ENCODE peak calls at places on chromosomes 2 and 18, in eight cellular contexts. K is sigmoid colon, F is kidney, O is MM.1S, R is cardiac muscle cell, C is stomach, A is Caco-2, Q is endodermal cell. Z is an unnamed sample.

GRCh38 chr2:159290289-159290907 is 3.9 kb upstream of the WDSUB1 start:
- DNase-seq in A (no peak), O (peak; percentile 53), K (no peak), Q (no peak), F (no peak), R (peak; percentile 18), C (no peak), Z (no peak)

GRCh38 chr2:18546586-18546985 is 13.9 kb downstream of the RDH14 start:
- DNase-seq in C (no peak), R (no peak), Q (no peak), F (no peak), A (no peak), K (no peak), O (peak; percentile 62), Z (no peak)

GRCh38 chr2:170856066-170856465 is 39.4 kb downstream of the GAD1 start:
- DNase-seq in O (no peak), C (no peak), R (no peak), A (no peak), F (no peak), K (no peak), Q (no peak), Z (no peak)

GRCh38 chr2:241859436-241860183 is 916 bp upstream of the PDCD1 start:
- DNase-seq in R (peak; percentile 57), F (peak; percentile 81), O (peak; percentile 80), K (peak; percentile 81), A (peak; percentile 25), C (no peak), Q (peak; percentile 37), Z (peak; percentile 58)

GRCh38 chr18:58803978-58804377 is 60.7 kb upstream of the ZNF532 start:
- DNase-seq in O (no peak), F (no peak), K (no peak), Q (no peak), R (no peak), A (no peak), C (no peak), Z (no peak)

GRCh38 chr2:150303281-150303680 is 184.2 kb downstream of the RND3 start:
- DNase-seq in Q (no peak), A (no peak), K (no peak), R (peak; percentile 15), O (peak; percentile 12), F (no peak), C (no peak), Z (no peak)

GRCh38 chr18:12597775-12598174 is 60.1 kb downstream of the SPIRE1 start:
- DNase-seq in Q (no peak), R (peak; percentile 89), F (peak; percentile 75), O (no peak), A (peak; percentile 34), K (no peak), C (no peak), Z (peak; percentile 14)

GRCh38 chr18:63322246-63322645 is 2.7 kb upstream of the BCL2 start:
- DNase-seq in Q (no peak), O (no peak), R (no peak), K (no peak), F (no peak), A (no peak), C (no peak), Z (no peak)

GRCh38 chr2:156456616-156457015 is 20.4 kb downstream of the GPD2 start:
- DNase-seq in A (no peak), O (no peak), C (no peak), K (no peak), F (no peak), R (no peak), Q (no peak), Z (no peak)

GRCh38 chr2:156457523-156458228 is 21.5 kb downstream of the GPD2 start:
- DNase-seq in F (no peak), Q (peak; percentile 51), K (no peak), A (no peak), O (no peak), R (no peak), C (no peak), Z (no peak)

GRCh38 chr2:156452971-156453370 is 16.8 kb downstream of the GPD2 start:
- DNase-seq in O (no peak), R (peak; percentile 31), K (no peak), A (no peak), Q (no peak), F (no peak), C (no peak), Z (no peak)

GRCh38 chr2:156458229-156458584 is 22.0 kb downstream of the GPD2 start:
- DNase-seq in Q (no peak), A (no peak), O (no peak), K (no peak), F (no peak), R (no peak), C (no peak), Z (no peak)

DNA sequence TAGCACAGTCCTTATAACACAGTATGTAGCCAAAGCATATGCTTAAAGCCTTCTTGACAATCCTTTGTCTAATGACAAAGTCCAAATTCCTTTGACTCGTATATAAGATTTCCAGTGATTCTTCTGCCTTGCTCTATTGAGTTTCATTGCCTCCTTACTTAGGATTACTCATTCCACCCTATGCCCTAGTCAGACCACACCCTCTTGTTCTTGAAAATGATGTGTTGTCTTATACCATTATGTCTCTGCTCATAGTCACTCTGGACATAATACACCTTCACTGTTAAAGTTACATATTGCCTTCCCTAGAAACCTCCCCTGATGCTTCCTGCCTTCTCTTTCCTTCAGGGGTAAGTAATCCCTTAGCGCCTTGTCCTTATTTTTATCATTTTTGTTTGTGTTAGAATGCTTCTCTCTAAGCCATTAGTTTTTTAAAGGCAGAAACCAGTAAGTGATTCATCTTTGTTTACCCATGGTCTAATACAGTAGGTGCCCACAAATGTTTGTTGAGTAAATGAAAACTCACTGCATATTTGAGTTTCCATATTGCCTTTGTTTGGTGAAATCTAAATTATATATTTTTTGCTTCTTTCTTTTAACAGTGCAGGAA is 19.3 kb downstream of the GPD2 start:
- DNase-seq in R (no peak), F (no peak), Q (no peak), K (no peak), O (no peak), C (no peak), A (no peak), Z (no peak)
- H3K4me1 ChIP-seq in R (peaks cover 10% of the 10 kb centered on the region), F (peaks cover 4% of the 10 kb centered on the region), Q (peaks cover 4% of the 10 kb centered on the region), K (no peaks in the 10 kb centered on the region), O (no peaks in the 10 kb centered on the region), C (peaks cover 45% of the 10 kb centered on the region), A (peaks cover 23% of the 10 kb centered on the region), Z (peaks cover 19% of the 10 kb centered on the region)

GRCh38 chr2:120774557-120775160 is 39.0 kb downstream of the GLI2 start:
- DNase-seq in Q (peak; percentile 22), A (no peak), K (no peak), R (no peak), C (no peak), O (no peak), F (peak; percentile 31), Z (no peak)
- H3K4me1 ChIP-seq in Q (no peaks in the 10 kb centered on the region), A (no peaks in the 10 kb centered on the region), K (peaks cover 14% of the 10 kb centered on the region), R (peaks cover 11% of the 10 kb centered on the region), C (peaks cover 24% of the 10 kb centered on the region), O (no peaks in the 10 kb centered on the region), F (no peaks in the 10 kb centered on the region), Z (no peaks in the 10 kb centered on the region)

GRCh38 chr2:68388358-68388757 is 23.3 kb downstream of the PLEK start:
- DNase-seq in A (no peak), F (no peak), R (no peak), C (no peak), Q (no peak), K (no peak), O (peak; percentile 70), Z (no peak)

GRCh38 chr2:68386362-68386761 is 21.3 kb downstream of the PLEK start:
- DNase-seq in C (no peak), Q (no peak), A (no peak), F (no peak), R (no peak), K (no peak), O (no peak), Z (no peak)

GRCh38 chr2:68385907-68386287 is 20.8 kb downstream of the PLEK start:
- DNase-seq in O (no peak), R (no peak), F (no peak), K (no peak), Q (no peak), A (no peak), C (no peak), Z (no peak)

GRCh38 chr2:68388772-68389171 is 23.7 kb downstream of the PLEK start:
- DNase-seq in O (no peak), F (no peak), R (no peak), A (no peak), Q (no peak), C (no peak), K (no peak), Z (no peak)

DNA sequence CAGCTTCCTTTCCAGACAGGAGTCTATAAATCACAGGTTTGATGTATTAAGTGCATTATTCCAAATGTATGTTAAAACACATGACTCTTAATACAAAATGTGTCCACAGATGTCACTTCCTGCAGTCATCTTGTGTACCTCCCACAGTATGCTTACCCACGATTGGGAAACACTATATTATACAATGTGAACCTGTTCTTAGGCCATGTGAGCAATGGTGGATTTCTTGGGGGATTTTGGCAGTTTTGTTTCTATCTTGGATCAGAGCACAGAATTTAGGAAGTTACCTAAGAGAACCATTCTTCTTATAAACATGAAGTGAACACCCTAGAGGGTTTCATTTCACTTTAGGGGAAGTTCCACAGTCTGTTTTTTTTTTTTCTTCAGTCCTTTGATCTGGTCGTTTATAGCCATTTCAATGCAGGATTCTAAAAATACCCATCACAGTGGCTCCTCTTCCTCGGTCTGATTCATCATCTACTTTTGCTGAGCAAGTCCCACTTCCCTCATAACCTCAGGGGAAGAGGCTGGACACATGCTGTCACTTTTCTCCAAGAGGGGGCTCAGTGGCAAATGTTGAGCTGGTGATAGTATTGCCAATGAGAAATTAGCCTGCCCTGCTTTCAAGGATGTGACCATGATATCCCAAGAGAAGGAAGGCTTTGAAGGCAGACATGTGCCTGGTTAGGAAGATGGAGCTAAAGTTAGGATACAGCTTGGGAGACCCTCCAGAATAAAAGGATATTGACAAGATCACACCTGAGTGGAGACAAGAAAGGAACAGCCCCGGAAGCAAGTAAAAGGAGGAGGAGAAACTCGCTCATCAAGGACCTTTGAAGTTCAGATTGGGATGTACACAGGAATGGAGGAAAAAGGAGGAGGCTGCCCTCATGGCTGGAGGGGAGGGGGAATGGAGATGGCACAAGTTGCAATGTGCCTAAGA is 22.6 kb downstream of the PLEK start:
- DNase-seq in F (no peak), K (no peak), O (peak; percentile 89), A (no peak), R (no peak), Q (no peak), C (no peak), Z (no peak)
- H3K4me1 ChIP-seq in F (no peaks in the 10 kb centered on the region), K (peaks cover 5% of the 10 kb centered on the region), O (peaks cover 55% of the 10 kb centered on the region), A (no peaks in the 10 kb centered on the region), R (peaks cover 9% of the 10 kb centered on the region), Q (no peaks in the 10 kb centered on the region), C (no peaks in the 10 kb centered on the region), Z (no peaks in the 10 kb centered on the region)

GRCh38 chr2:64683771-64684510 is 30.2 kb upstream of the SERTAD2 start:
- DNase-seq in R (no peak), A (no peak), O (no peak), C (no peak), F (no peak), Q (no peak), K (no peak), Z (no peak)

GRCh38 chr2:64685430-64685829 is 31.7 kb upstream of the SERTAD2 start:
- DNase-seq in O (no peak), Q (no peak), C (no peak), R (peak; percentile 67), A (peak; percentile 23), K (no peak), F (no peak), Z (no peak)

GRCh38 chr2:64681479-64681967 is 27.8 kb upstream of the SERTAD2 start:
- DNase-seq in F (no peak), R (no peak), O (no peak), C (no peak), Q (no peak), K (no peak), A (no peak), Z (no peak)

GRCh38 chr2:64688909-64689308 is 35.2 kb upstream of the SERTAD2 start:
- DNase-seq in Q (no peak), O (no peak), R (no peak), C (no peak), F (no peak), A (no peak), K (no peak), Z (no peak)

GRCh38 chr2:64686283-64686956 is 32.7 kb upstream of the SERTAD2 start:
- DNase-seq in Q (peak; percentile 55), O (no peak), A (no peak), C (no peak), R (no peak), K (no peak), F (no peak), Z (no peak)
- H3K4me1 ChIP-seq in Q (peaks cover 4% of the 10 kb centered on the region), O (no peaks in the 10 kb centered on the region), A (peaks cover 21% of the 10 kb centered on the region), C (no peaks in the 10 kb centered on the region), R (no peaks in the 10 kb centered on the region), K (no peaks in the 10 kb centered on the region), F (no peaks in the 10 kb centered on the region), Z (no peaks in the 10 kb centered on the region)